ENCODE peak calls at places on chromosomes 11 and 22, in four cellular contexts. K, V, F and X are unnamed samples.

GRCh38 chr22:16824718-16825687 is at the start of gene XKR3:
- DNase-seq in K (no peak), V (no peak), F (no peak), X (no peak)

GRCh38 chr11:119721129-119722120 is 7.6 kb downstream of the NECTIN1 start:
- DNase-seq in K (peak; percentile 21), V (no peak), F (no peak), X (no peak)

GRCh38 chr22:41598081-41598480 is 8.4 kb upstream of the PMM1 start:
- DNase-seq in K (no peak), V (no peak), F (peak; percentile 86), X (no peak)

GRCh38 chr11:74739546-74740270 is 8.5 kb upstream of the CHRDL2 start:
- DNase-seq in K (peak; percentile 74), V (no peak), F (peak; percentile 35), X (peak; percentile 82)

GRCh38 chr11:76419896-76420295 is 24.9 kb upstream of the EMSY start:
- DNase-seq in K (peak; percentile 30), V (no peak), F (no peak), X (no peak)

GRCh38 chr22:40746428-40747220 is 67.3 kb downstream of the MCHR1 start:
- DNase-seq in K (no peak), V (no peak), F (no peak), X (no peak)

GRCh38 chr11:113521737-113522517 is 46.7 kb upstream of the DRD2 start:
- DNase-seq in K (no peak), V (no peak), F (no peak), X (no peak)

GRCh38 chr22:17965538-17966402 is 58.6 kb downstream of the MICAL3 start:
- DNase-seq in K (no peak), V (no peak), F (no peak), X (no peak)

GRCh38 chr11:11004069-11004468 is 146.2 kb upstream of the ZBED5 start:
- DNase-seq in K (no peak), V (no peak), F (no peak), X (no peak)

GRCh38 chr22:46085831-46086576 is 64.3 kb upstream of the PPARA start:
- DNase-seq in K (peak; percentile 90), V (peak; percentile 71), F (no peak), X (peak; percentile 91)
- H3K4me3 ChIP-seq in K (peak overlapping the region; percentile 52), V (peak overlapping the region; percentile 85), F (no peak overlapping the region), X (peak overlapping the region; percentile 62)

GRCh38 chr11:82998697-82999096 is 73.0 kb downstream of the RAB30 start:
- DNase-seq in K (no peak), V (no peak), F (no peak), X (no peak)

GRCh38 chr11:82996966-82997606 is 74.6 kb downstream of the RAB30 start:
- DNase-seq in K (no peak), V (no peak), F (no peak), X (no peak)

GRCh38 chr11:82995276-82995675 is 76.4 kb downstream of the RAB30 start:
- DNase-seq in K (no peak), V (no peak), F (no peak), X (no peak)

GRCh38 chr11:82994615-82995014 is 77.1 kb downstream of the RAB30 start:
- DNase-seq in K (no peak), V (no peak), F (no peak), X (no peak)

DNA sequence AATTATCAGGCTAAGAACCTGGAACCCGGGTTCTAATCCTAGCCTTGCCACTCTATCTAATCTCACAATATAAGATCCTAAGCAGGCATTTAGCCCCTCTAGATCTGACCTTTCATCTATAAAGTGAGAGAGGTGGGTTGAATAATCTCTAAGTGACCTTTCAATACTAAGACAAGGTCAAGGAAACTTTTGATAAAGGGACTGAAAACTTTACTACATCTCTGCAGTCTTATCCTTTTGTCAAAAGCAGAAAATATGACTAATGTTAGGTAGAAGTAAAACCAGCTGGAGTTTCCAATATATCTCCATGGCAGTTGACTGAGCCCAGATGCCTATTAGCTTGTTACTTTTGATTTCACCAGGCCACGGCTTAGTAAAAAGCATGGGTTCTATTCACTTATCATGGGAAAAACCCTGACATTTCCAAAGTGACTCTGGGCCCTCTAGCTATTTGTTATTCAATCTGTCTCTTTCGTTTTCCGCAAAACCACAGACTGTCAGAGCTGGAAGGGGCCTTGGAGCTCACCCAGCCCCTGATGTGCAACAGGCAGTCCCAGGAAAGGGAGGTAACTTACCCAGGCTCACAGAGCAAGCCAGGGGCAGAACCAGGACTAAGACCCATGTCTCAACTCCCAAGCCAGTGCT is 75.8 kb downstream of the RAB30 start:
- DNase-seq in K (no peak), V (no peak), F (peak; percentile 60), X (no peak)
- H3K4me3 ChIP-seq in K (no peak overlapping the region), V (no peak overlapping the region), F (no peak overlapping the region), X (no peak overlapping the region)

GRCh38 chr11:121449626-121450025 is 2.5 kb upstream of the SORL1 start:
- DNase-seq in K (no peak), V (no peak), F (no peak), X (no peak)

GRCh38 chr11:121446752-121447156 is 5.4 kb upstream of the SORL1 start:
- DNase-seq in K (no peak), V (no peak), F (no peak), X (no peak)

GRCh38 chr11:121449123-121449522 is 3.0 kb upstream of the SORL1 start:
- DNase-seq in K (no peak), V (no peak), F (no peak), X (no peak)

GRCh38 chr11:121450424-121450823 is 1.7 kb upstream of the SORL1 start:
- DNase-seq in K (no peak), V (no peak), F (no peak), X (no peak)

DNA sequence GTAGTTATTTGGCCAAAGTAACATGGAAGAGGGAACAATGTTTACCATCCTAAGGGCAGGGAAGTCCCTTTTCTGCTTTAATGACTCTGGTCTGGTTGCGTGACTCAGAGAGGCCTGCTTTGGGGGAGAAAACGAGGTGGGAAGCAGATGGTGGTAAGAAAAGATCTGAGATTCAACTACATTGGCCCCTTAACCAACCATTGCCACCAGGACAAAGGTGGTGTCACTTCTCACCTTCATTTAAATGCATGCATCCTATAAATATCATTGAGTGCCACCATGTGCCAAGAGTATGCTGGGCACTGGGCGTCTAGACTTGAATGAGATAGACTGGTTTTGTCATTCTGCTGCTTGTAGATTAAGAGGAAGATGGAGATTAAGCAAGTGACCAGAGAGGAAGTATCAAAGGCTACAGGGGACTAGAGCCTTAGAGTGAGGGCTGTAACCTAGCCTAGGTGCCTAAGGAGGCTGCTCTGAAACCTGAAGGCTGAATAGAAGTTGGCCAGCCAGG is 3.6 kb upstream of the SORL1 start:
- DNase-seq in K (no peak), V (no peak), F (no peak), X (no peak)
- H3K4me3 ChIP-seq in K (no peak overlapping the region), V (no peak overlapping the region), F (no peak overlapping the region), X (no peak overlapping the region)

GRCh38 chr11:99020324-99021225 is at the start of gene CNTN5:
- DNase-seq in K (peak; percentile 15), V (no peak), F (peak; percentile 35), X (no peak)
- H3K4me3 ChIP-seq in K (peak within 1 kb of the TSS; percentile 41), V (peak within 1 kb of the TSS; percentile 39), F (peak within 1 kb of the TSS; percentile 64), X (no peak within 1 kb of the TSS)

GRCh38 chr22:36351921-36352774 is 35.6 kb downstream of the MYH9 start:
- DNase-seq in K (peak; percentile 59), V (peak; percentile 77), F (no peak), X (peak; percentile 70)
- H3K4me3 ChIP-seq in K (peak overlapping the region; percentile 16), V (peak overlapping the region; percentile 22), F (peak overlapping the region; percentile 12), X (no peak overlapping the region)

GRCh38 chr22:49052560-49052959 is 775.1 kb downstream of the BRD1 start:
- DNase-seq in K (no peak), V (no peak), F (no peak), X (no peak)
- H3K4me3 ChIP-seq in K (no peak overlapping the region), V (peak overlapping the region; percentile 45), F (no peak overlapping the region), X (no peak overlapping the region)